ENCODE peak calls at places on chromosomes 12 and 14, in nine cellular contexts. B is mesenchymal stem cell, K is SK-N-SH, S is H1, E is heart left ventricle, Z is caudate nucleus, Q is adrenal gland, C is transverse colon, P is left lung. F is an unnamed sample.

GRCh38 chr12:118495296-118495695 is 118.9 kb downstream of the SUDS3 start:
- DNase-seq in B (no peak), K (no peak), S (no peak), E (no peak), Z (no peak), Q (no peak), C (no peak), P (no peak), F (no peak)

GRCh38 chr12:121803861-121804416 is at the start of gene SETD1B:
- DNase-seq in B (peak), K (peak), S (no peak), E (peak), Z (peak), Q (peak), C (peak), P (peak), F (peak)

GRCh38 chr12:25796523-25797000 is 161.9 kb upstream of the RASSF8 start:
- DNase-seq in B (peak), K (no peak), S (no peak), E (no peak), Z (no peak), Q (no peak), C (no peak), P (no peak), F (no peak)

GRCh38 chr14:23033801-23034497 is 751 bp downstream of the PSMB5 start:
- DNase-seq in B (no peak), K (no peak), S (no peak), E (no peak), Z (no peak), Q (no peak), C (no peak), P (no peak), F (no peak)

GRCh38 chr12:26982866-26983265 is 31.3 kb downstream of the TM7SF3 start:
- DNase-seq in B (no peak), K (no peak), S (no peak), E (no peak), Z (no peak), Q (no peak), C (no peak), P (no peak), F (no peak)

GRCh38 chr12:93777249-93777648 is 100.1 kb downstream of the CRADD start:
- DNase-seq in B (peak), K (no peak), S (no peak), E (no peak), Z (no peak), Q (peak), C (no peak), P (no peak), F (no peak)

GRCh38 chr12:32583535-32583934 is 95.6 kb upstream of the DNM1L start:
- DNase-seq in B (peak), K (no peak), S (no peak), E (no peak), Z (no peak), Q (no peak), C (no peak), P (no peak), F (no peak)

GRCh38 chr12:123971770-123972447 is 722 bp downstream of the CCDC92 start:
- DNase-seq in B (peak), K (peak), S (peak), E (peak), Z (peak), Q (peak), C (peak), P (peak), F (peak)

GRCh38 chr14:38145142-38145541 is 62.6 kb upstream of the SSTR1 start:
- DNase-seq in B (no peak), K (no peak), S (no peak), E (no peak), Z (no peak), Q (no peak), C (no peak), P (no peak), F (no peak)

GRCh38 chr12:130685850-130686249 is 30.2 kb downstream of the RIMBP2 start:
- DNase-seq in B (no peak), K (peak), S (no peak), E (no peak), Z (no peak), Q (no peak), C (no peak), P (no peak), F (no peak)
- H3K27ac ChIP-seq in B (no peak), K (no peak), S (no peak), E (no peak), Z (no peak), Q (no peak), C (no peak), P (no peak), F (peak)

DNA sequence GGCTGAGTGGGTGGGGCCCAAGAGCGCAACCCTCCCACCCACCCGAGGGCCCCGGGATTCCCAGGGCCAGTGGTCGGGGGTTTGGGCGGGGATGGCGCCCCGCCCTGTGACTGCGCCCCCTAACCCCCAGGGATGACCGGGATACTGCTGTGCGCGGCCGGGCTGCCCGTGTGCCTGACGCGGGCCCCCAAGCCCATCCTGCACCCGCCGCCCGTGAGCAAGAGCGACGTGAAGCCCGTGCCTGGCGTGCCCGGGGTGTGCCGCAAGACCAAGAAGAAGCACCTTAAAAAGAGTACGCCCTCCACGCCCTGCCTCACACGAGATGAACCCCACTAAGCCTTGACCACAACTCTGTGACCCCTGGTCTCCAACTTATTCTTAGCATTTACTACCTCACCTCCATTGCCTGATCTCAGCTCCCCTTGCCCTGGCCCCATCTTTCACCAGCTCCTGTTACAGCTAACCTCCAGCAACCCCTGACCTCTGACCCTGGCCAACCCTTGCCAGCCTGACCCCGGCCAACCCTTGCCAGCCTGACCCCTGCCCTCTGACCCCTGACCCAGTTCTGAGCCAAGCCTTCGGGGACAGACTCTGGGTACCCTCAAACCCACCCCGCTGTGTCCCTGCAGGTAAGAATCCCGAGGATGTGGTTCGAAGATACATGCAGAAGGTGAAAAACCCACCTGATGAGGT is 37.0 kb downstream of the DTX1 start:
- DNase-seq in B (no peak), K (no peak), S (no peak), E (no peak), Z (no peak), Q (no peak), C (no peak), P (peak), F (no peak)
- H3K27ac ChIP-seq in B (no peak), K (no peak), S (no peak), E (no peak), Z (no peak), Q (no peak), C (no peak), P (no peak), F (no peak)

GRCh38 chr12:66449531-66449930 is 147.2 kb downstream of the HELB start:
- DNase-seq in B (no peak), K (no peak), S (no peak), E (no peak), Z (no peak), Q (no peak), C (no peak), P (no peak), F (no peak)
- H3K27ac ChIP-seq in B (no peak), K (no peak), S (no peak), E (no peak), Z (no peak), Q (no peak), C (no peak), P (no peak), F (no peak)

GRCh38 chr12:87841935-87842334 is 187.3 kb downstream of the C12orf50 start:
- DNase-seq in B (no peak), K (no peak), S (no peak), E (no peak), Z (no peak), Q (no peak), C (no peak), P (no peak), F (no peak)
- H3K27ac ChIP-seq in B (no peak), K (no peak), S (no peak), E (no peak), Z (no peak), Q (no peak), C (no peak), P (no peak), F (no peak)

GRCh38 chr12:109557809-109558208 is 15.5 kb downstream of the MMAB start:
- DNase-seq in B (no peak), K (no peak), S (no peak), E (no peak), Z (no peak), Q (no peak), C (no peak), P (no peak), F (no peak)

GRCh38 chr12:109557200-109557599 is 16.1 kb downstream of the MMAB start:
- DNase-seq in B (no peak), K (no peak), S (no peak), E (no peak), Z (no peak), Q (peak), C (no peak), P (no peak), F (no peak)

GRCh38 chr12:109559200-109559505 is 14.2 kb downstream of the MMAB start:
- DNase-seq in B (no peak), K (no peak), S (no peak), E (no peak), Z (no peak), Q (no peak), C (no peak), P (no peak), F (no peak)

GRCh38 chr12:109559601-109560000 is 13.7 kb downstream of the MMAB start:
- DNase-seq in B (no peak), K (no peak), S (no peak), E (no peak), Z (no peak), Q (no peak), C (no peak), P (no peak), F (no peak)

DNA sequence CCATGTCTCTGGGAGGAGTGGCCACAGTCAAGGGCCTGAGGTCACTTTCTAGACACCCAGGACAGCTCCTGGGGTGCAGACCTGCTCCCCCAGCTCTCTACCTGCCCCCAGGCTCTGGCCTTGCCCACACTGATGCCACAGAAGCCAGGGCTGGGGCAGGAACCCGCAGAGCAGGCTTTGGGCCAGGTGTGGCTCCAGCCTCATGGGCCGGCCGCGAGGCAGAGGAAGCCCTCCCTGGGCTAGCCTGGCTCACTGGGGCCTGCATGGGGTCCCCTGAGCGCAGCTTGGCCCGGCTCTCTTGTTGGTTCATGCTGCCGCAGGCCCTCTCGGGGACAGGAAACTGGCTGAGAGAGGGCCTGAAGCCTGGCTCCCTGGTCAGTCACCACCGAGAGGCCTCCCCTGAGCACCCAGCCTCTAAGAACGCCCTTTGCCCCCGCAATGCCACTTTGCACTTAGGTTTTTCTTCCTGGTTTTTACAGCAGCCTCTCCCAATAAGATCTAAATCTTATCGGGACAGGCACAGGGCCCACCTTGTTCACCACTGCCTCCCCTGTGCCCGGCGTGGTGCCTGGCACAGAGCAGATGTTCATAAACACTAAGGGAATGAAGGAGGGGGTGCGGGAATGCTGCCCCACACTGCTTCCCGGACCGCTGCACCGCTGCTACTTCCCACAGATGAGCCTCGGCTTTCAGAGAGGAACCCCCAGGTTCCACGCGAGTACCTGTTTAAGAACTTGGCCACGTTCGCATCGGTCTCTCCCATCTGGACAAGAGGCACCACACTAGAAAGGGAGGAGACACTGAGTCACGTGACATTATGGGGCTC is 14.7 kb downstream of the MMAB start:
- DNase-seq in B (no peak), K (no peak), S (no peak), E (no peak), Z (no peak), Q (no peak), C (peak), P (no peak), F (no peak)
- H3K27ac ChIP-seq in B (no peak), K (no peak), S (no peak), E (no peak), Z (no peak), Q (no peak), C (no peak), P (no peak), F (no peak)

DNA sequence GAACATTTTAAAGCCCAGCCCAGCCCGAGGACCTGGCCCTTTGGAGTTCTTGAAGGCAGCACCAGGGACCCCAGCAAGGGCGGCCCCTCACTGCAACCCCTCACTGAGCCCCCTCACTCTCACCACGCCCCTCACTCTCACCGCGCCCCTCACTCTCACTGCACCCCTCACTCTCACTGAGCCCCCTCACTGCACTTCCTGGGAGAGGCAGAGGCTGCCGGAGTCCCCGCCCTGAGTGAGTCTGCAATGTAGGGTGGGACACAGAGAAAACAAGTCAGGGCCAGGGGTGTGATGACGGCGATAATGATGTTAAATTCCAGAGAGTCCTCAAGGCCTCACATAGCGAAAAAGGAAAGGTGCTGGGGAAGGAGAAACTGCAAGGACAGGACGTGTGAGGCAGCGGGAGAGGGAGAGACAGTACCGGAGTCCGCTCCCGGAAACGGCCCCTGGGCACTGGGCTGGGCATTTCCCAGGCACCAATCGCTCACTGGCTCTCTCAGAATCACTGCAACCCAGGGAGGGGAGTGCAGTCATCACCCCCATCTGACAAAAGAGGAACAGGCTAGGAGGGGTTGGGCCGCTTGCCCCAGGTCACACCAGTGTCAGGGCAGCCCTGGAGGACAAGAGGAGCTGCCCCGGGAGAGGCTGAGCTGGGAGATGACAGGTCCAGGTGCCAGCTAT is 24.9 kb downstream of the CCDC88C start:
- DNase-seq in B (no peak), K (no peak), S (no peak), E (no peak), Z (no peak), Q (no peak), C (no peak), P (peak), F (no peak)
- H3K27ac ChIP-seq in B (no peak), K (no peak), S (no peak), E (no peak), Z (peak), Q (no peak), C (no peak), P (no peak), F (peak)

GRCh38 chr12:108722992-108723766 is 8.1 kb downstream of the CORO1C start:
- DNase-seq in B (peak), K (no peak), S (no peak), E (no peak), Z (no peak), Q (peak), C (no peak), P (no peak), F (no peak)
- H3K27ac ChIP-seq in B (peak), K (peak), S (no peak), E (peak), Z (no peak), Q (peak), C (peak), P (peak), F (no peak)

DNA sequence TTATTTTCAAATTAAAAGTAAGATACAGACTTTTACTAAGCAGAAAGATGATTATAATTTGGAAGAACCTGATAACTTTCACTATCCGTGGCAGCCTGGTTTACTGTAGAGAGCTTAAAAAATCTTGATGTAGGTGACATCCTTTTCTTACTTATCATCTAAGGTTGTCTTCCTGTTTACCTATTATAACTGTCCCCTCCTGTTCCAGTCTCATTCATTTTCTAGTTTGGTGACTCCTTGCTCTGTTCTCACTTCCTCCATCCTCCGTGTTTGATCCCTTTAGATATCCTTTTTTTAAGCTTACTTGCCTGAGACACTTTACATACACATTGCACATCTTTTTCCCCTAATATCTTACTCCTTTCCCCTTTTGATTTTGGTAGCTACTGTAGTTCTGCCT is 27.5 kb downstream of the CCDC91 start:
- DNase-seq in B (no peak), K (no peak), S (no peak), E (no peak), Z (no peak), Q (no peak), C (no peak), P (no peak), F (no peak)
- H3K27ac ChIP-seq in B (no peak), K (no peak), S (no peak), E (no peak), Z (no peak), Q (no peak), C (no peak), P (no peak), F (no peak)

GRCh38 chr12:115756271-115756670 is 521.2 kb downstream of the MED13L start:
- DNase-seq in B (no peak), K (no peak), S (no peak), E (no peak), Z (no peak), Q (no peak), C (no peak), P (no peak), F (no peak)
- H3K27ac ChIP-seq in B (no peak), K (no peak), S (no peak), E (no peak), Z (no peak), Q (no peak), C (no peak), P (no peak), F (no peak)